ENCODE peak calls at places on chromosome 11, in five cellular contexts. A, E, Q, T and N are unnamed samples.

GRCh38 chr11:28017816-28018215 is 90.1 kb downstream of the KIF18A start:
- DNase-seq in E (no peak), A (no peak), T (peak; percentile 33), Q (no peak), N (no peak)

GRCh38 chr11:125201525-125202121 is 37.1 kb downstream of the PKNOX2 start:
- DNase-seq in A (no peak), E (no peak), T (no peak), Q (no peak), N (no peak)

GRCh38 chr11:92349478-92350156 is 125.0 kb downstream of the FAT3 start:
- DNase-seq in A (no peak), Q (no peak), E (no peak), T (no peak), N (no peak)

GRCh38 chr11:20388096-20389055 is 860 bp downstream of the PRMT3 start:
- DNase-seq in T (peak; percentile 20), A (peak; percentile 16), E (no peak), Q (no peak), N (no peak)

GRCh38 chr11:68314203-68314885 is 2.0 kb downstream of the LRP5 start:
- DNase-seq in A (peak; percentile 22), T (no peak), E (no peak), Q (no peak), N (peak; percentile 20)

GRCh38 chr11:92556435-92556834 is 331.8 kb downstream of the FAT3 start:
- DNase-seq in Q (no peak), T (peak; percentile 3), A (no peak), E (no peak), N (no peak)

GRCh38 chr11:132037467-132037862 is 667.0 kb downstream of the NTM start:
- DNase-seq in Q (no peak), A (no peak), T (no peak), E (no peak), N (no peak)

GRCh38 chr11:122430490-122430889 is 225.0 kb upstream of the UBASH3B start:
- DNase-seq in A (no peak), T (no peak), E (no peak), Q (no peak), N (no peak)

GRCh38 chr11:128814856-128815705 is 52.0 kb downstream of the KCNJ1 start:
- DNase-seq in T (peak; percentile 76), A (peak; percentile 54), E (no peak), Q (no peak), N (no peak)

GRCh38 chr11:75523189-75523588 is 2.6 kb downstream of the GDPD5 start:
- DNase-seq in E (no peak), T (no peak), Q (no peak), A (no peak), N (no peak)

GRCh38 chr11:113874096-113874919 is 1.1 kb downstream of the USP28 start:
- DNase-seq in T (peak; percentile 43), Q (no peak), E (no peak), A (no peak), N (no peak)

GRCh38 chr11:17543041-17543440 is 1.2 kb downstream of the USH1C start:
- DNase-seq in E (no peak), A (no peak), Q (no peak), T (no peak), N (no peak)

GRCh38 chr11:125407046-125407445 is 89.0 kb downstream of the FEZ1 start:
- DNase-seq in A (no peak), Q (no peak), E (no peak), T (no peak), N (no peak)

GRCh38 chr11:68632802-68633201 is 51.5 kb upstream of the GAL start:
- DNase-seq in E (peak; percentile 67), A (peak; percentile 80), Q (no peak), T (peak; percentile 75), N (peak; percentile 68)

GRCh38 chr11:1483445-1483961 is 3.1 kb downstream of the MOB2 start:
- DNase-seq in Q (no peak), T (no peak), E (no peak), A (no peak), N (no peak)

GRCh38 chr11:128521697-128522062 is 65.7 kb downstream of the ETS1 start:
- DNase-seq in Q (peak; percentile 40), E (no peak), A (no peak), T (peak; percentile 41), N (no peak)

GRCh38 chr11:131593301-131593700 is 222.9 kb downstream of the NTM start:
- DNase-seq in Q (no peak), T (no peak), A (no peak), E (no peak), N (no peak)

GRCh38 chr11:113603277-113604059 is 102.6 kb downstream of the TMPRSS5 start:
- DNase-seq in E (no peak), A (no peak), Q (no peak), T (no peak), N (peak; percentile 9)